ENCODE peak calls at places on chromosomes 11 and 22, in ten cellular contexts. F is left ventricle myocardium inferior, P is tibial nerve, V is BE2C, L is cardiac muscle cell, U is B cell, I is progenitor cell of endocrine pancreas, E is kidney, B is transverse colon, X is stomach. H is an unnamed sample.

GRCh38 chr11:108609681-108610080 is 16.1 kb upstream of the EXPH5 start:
- DNase-seq in F (no peak), P (no peak), V (no peak), L (no peak), U (no peak), I (no peak), E (no peak), B (no peak), X (no peak), H (no peak)

GRCh38 chr11:68369756-68370155 is 57.4 kb downstream of the LRP5 start:
- DNase-seq in F (no peak), P (no peak), V (no peak), L (no peak), U (no peak), I (no peak), E (no peak), B (no peak), X (no peak), H (no peak)

GRCh38 chr11:70494559-70495350 is 96.4 kb downstream of the CTTN start:
- DNase-seq in F (peak), P (no peak), V (peak), L (no peak), U (no peak), I (no peak), E (peak), B (no peak), X (no peak), H (no peak)

GRCh38 chr11:105635466-105635865 is 25.6 kb downstream of the GRIA4 start:
- DNase-seq in F (no peak), P (no peak), V (no peak), L (no peak), U (no peak), I (no peak), E (no peak), B (no peak), X (no peak), H (no peak)

GRCh38 chr22:19767427-19768380 is 7.1 kb downstream of the TBX1 start:
- DNase-seq in F (peak), P (no peak), V (no peak), L (no peak), U (no peak), I (no peak), E (peak), B (no peak), X (no peak), H (no peak)

GRCh38 chr11:117521974-117522373 is 194.3 kb downstream of the CEP164 start:
- DNase-seq in F (no peak), P (no peak), V (no peak), L (no peak), U (no peak), I (no peak), E (no peak), B (no peak), X (no peak), H (no peak)

GRCh38 chr11:120224386-120224785 is 13.6 kb downstream of the OAF start:
- DNase-seq in F (no peak), P (no peak), V (no peak), L (no peak), U (no peak), I (no peak), E (no peak), B (no peak), X (no peak), H (no peak)

GRCh38 chr11:58006940-58007339 is 16.7 kb upstream of the OR9Q1 start:
- DNase-seq in F (no peak), P (no peak), V (no peak), L (no peak), U (no peak), I (no peak), E (no peak), B (no peak), X (no peak), H (peak)

GRCh38 chr11:59141673-59142460 is 789 bp upstream of the FAM111A start:
- DNase-seq in F (no peak), P (no peak), V (no peak), L (no peak), U (no peak), I (no peak), E (no peak), B (no peak), X (no peak), H (no peak)

GRCh38 chr11:47375546-47376085 is 2.7 kb downstream of the SPI1 start:
- DNase-seq in F (no peak), P (no peak), V (no peak), L (no peak), U (no peak), I (no peak), E (peak), B (no peak), X (no peak), H (no peak)

GRCh38 chr11:34466802-34467488 is 28.2 kb downstream of the CAT start:
- DNase-seq in F (no peak), P (no peak), V (no peak), L (no peak), U (no peak), I (no peak), E (no peak), B (no peak), X (no peak), H (no peak)

GRCh38 chr22:20532256-20532993 is 25.0 kb downstream of the MED15 start:
- DNase-seq in F (no peak), P (no peak), V (no peak), L (no peak), U (no peak), I (no peak), E (no peak), B (no peak), X (no peak), H (no peak)

GRCh38 chr22:47062126-47062525 is 299.7 kb downstream of the TBC1D22A start:
- DNase-seq in F (peak), P (no peak), V (no peak), L (no peak), U (no peak), I (no peak), E (no peak), B (peak), X (no peak), H (no peak)

GRCh38 chr11:92453055-92453454 is 228.4 kb downstream of the FAT3 start:
- DNase-seq in F (no peak), P (no peak), V (no peak), L (no peak), U (no peak), I (no peak), E (no peak), B (no peak), X (no peak), H (peak)

GRCh38 chr11:34654491-34655334 is 33.8 kb downstream of the EHF start:
- DNase-seq in F (peak), P (peak), V (no peak), L (no peak), U (no peak), I (no peak), E (no peak), B (no peak), X (peak), H (peak)

GRCh38 chr11:123357353-123357989 is 72.6 kb upstream of the GRAMD1B start:
- DNase-seq in F (no peak), P (no peak), V (no peak), L (no peak), U (no peak), I (no peak), E (no peak), B (no peak), X (no peak), H (no peak)

GRCh38 chr22:23119492-23120414 is 22.0 kb downstream of the RSPH14 start:
- DNase-seq in F (no peak), P (no peak), V (no peak), L (no peak), U (peak), I (no peak), E (no peak), B (no peak), X (no peak), H (no peak)

GRCh38 chr11:77073328-77074001 is 6.7 kb downstream of the CAPN5 start:
- DNase-seq in F (peak), P (peak), V (peak), L (peak), U (peak), I (no peak), E (peak), B (peak), X (peak), H (peak)

GRCh38 chr11:77661670-77662069 is 24.1 kb upstream of the CLNS1A start:
- DNase-seq in F (no peak), P (no peak), V (no peak), L (no peak), U (no peak), I (no peak), E (no peak), B (no peak), X (no peak), H (no peak)

GRCh38 chr22:32794449-32795213 is 6.9 kb upstream of the TIMP3 start:
- DNase-seq in F (no peak), P (no peak), V (no peak), L (no peak), U (no peak), I (no peak), E (no peak), B (no peak), X (no peak), H (no peak)
- TF ChIP-seq CTCF in F (no peak), P (no peak), V (peak), L (peak), U (no peak), I (no peak), E (no peak), B (no peak), X (no peak), H (peak)

GRCh38 chr11:102111011-102111786 is 952 bp downstream of the YAP1 start:
- DNase-seq in F (peak), P (peak), V (peak), L (peak), U (peak), I (peak), E (peak), B (peak), X (peak), H (peak)
- TF ChIP-seq CTCF in F (no peak), P (no peak), V (no peak), L (peak), U (no peak), I (peak), E (no peak), B (peak), X (no peak), H (peak)

DNA sequence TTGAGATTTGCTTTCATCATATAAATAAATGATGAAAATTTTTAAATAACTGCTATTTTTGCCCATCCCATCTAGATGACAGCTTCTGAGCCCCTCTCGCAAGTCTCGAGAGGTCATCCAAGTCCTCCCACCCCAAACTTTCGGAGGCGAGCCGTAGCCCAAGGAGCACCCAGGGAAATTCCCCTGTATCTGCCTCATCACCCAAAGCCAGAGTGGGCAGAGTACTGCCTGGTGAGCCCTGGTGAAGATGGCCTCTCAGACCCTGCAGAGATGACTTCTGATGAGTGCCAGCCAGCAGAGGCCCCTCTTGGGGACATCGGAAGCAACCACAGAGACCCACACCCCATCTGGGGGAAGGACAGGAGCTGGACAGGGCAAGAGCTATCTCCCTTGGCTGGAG is 83.9 kb upstream of the PARVA start:
- DNase-seq in F (no peak), P (no peak), V (no peak), L (no peak), U (no peak), I (no peak), E (peak), B (no peak), X (no peak), H (no peak)
- TF ChIP-seq CTCF in F (no peak), P (no peak), V (no peak), L (no peak), U (no peak), I (no peak), E (no peak), B (no peak), X (no peak), H (no peak)

GRCh38 chr11:87290304-87290922 is 252.7 kb downstream of the TMEM135 start:
- DNase-seq in F (no peak), P (no peak), V (no peak), L (peak), U (peak), I (no peak), E (no peak), B (no peak), X (no peak), H (peak)
- TF ChIP-seq CTCF in F (peak), P (peak), V (peak), L (peak), U (peak), I (peak), E (peak), B (peak), X (no peak), H (peak)

GRCh38 chr11:11163256-11163655 is 189.8 kb downstream of the CSNK2A3 start:
- DNase-seq in F (no peak), P (no peak), V (peak), L (no peak), U (no peak), I (no peak), E (no peak), B (no peak), X (no peak), H (peak)
- TF ChIP-seq CTCF in F (peak), P (peak), V (peak), L (peak), U (no peak), I (peak), E (peak), B (peak), X (no peak), H (peak)

GRCh38 chr11:115912484-115912945 is 408.3 kb upstream of the CADM1 start:
- DNase-seq in F (no peak), P (no peak), V (peak), L (peak), U (no peak), I (no peak), E (no peak), B (no peak), X (no peak), H (no peak)
- TF ChIP-seq CTCF in F (peak), P (no peak), V (peak), L (no peak), U (no peak), I (peak), E (no peak), B (peak), X (no peak), H (no peak)

DNA sequence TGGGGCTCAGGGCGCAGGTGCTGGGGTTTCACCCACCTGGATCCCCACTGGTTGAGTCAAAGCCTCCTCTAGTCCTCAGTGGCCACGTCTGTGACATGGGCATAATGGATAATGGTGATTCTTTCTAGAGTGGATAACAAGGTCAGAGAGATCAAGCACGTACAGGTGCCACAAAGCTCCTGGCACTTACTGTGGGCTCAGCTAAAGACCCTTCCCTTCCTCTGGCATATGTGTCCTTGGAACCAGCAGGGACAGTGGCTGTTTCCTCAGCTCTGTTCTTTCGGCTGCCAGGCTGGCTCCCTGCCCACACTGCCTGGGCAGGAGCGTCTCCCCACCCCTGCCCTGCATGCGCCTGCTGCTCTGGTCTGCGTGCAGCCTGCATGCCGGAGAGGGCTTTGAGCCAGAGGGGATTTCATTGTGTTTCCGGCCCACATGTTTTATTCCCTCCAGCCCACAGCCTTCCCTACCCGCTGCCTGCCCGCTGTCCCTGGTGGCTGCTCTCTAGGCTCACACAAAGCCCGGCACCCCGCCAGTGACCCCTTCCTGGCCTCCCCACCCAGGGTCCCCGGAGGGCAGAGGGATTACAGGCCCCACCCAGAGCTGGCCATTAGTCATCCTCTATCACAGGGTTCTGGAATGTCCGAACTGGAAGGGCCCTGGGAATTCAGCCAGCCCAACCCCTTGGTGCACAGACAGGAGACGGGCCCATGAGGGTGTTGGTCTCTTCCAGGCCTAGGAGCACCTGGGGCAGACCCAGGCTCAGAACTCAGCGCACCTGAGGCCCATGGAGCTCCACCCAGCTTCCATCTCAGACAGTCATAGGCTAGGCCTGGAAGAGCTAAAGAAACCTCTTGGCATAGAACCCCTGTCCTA is 55.3 kb upstream of the GCAT start:
- DNase-seq in F (peak), P (peak), V (peak), L (no peak), U (no peak), I (peak), E (peak), B (peak), X (peak), H (peak)
- TF ChIP-seq CTCF in F (peak), P (no peak), V (peak), L (peak), U (no peak), I (no peak), E (no peak), B (no peak), X (no peak), H (no peak)

GRCh38 chr22:30821381-30821780 is 126.7 kb downstream of the OSBP2 start:
- DNase-seq in F (no peak), P (no peak), V (no peak), L (no peak), U (no peak), I (no peak), E (no peak), B (no peak), X (no peak), H (no peak)

GRCh38 chr22:30824096-30824495 is 129.4 kb downstream of the OSBP2 start:
- DNase-seq in F (no peak), P (no peak), V (no peak), L (no peak), U (no peak), I (no peak), E (no peak), B (no peak), X (no peak), H (no peak)

GRCh38 chr22:30821863-30822215 is 127.2 kb downstream of the OSBP2 start:
- DNase-seq in F (no peak), P (no peak), V (no peak), L (no peak), U (no peak), I (no peak), E (no peak), B (no peak), X (no peak), H (no peak)

GRCh38 chr22:30823015-30823370 is 128.3 kb downstream of the OSBP2 start:
- DNase-seq in F (no peak), P (no peak), V (no peak), L (peak), U (no peak), I (no peak), E (no peak), B (no peak), X (no peak), H (no peak)

GRCh38 chr22:30822216-30823014 is 127.7 kb downstream of the OSBP2 start:
- DNase-seq in F (no peak), P (no peak), V (peak), L (peak), U (no peak), I (no peak), E (no peak), B (no peak), X (no peak), H (no peak)
- TF ChIP-seq CTCF in F (peak), P (no peak), V (no peak), L (no peak), U (no peak), I (no peak), E (no peak), B (no peak), X (no peak), H (no peak)

GRCh38 chr11:73227571-73228211 is 9.6 kb downstream of the P2RY2 start:
- DNase-seq in F (no peak), P (no peak), V (no peak), L (no peak), U (no peak), I (peak), E (peak), B (peak), X (peak), H (no peak)
- TF ChIP-seq CTCF in F (no peak), P (no peak), V (no peak), L (no peak), U (no peak), I (peak), E (no peak), B (peak), X (no peak), H (no peak)

DNA sequence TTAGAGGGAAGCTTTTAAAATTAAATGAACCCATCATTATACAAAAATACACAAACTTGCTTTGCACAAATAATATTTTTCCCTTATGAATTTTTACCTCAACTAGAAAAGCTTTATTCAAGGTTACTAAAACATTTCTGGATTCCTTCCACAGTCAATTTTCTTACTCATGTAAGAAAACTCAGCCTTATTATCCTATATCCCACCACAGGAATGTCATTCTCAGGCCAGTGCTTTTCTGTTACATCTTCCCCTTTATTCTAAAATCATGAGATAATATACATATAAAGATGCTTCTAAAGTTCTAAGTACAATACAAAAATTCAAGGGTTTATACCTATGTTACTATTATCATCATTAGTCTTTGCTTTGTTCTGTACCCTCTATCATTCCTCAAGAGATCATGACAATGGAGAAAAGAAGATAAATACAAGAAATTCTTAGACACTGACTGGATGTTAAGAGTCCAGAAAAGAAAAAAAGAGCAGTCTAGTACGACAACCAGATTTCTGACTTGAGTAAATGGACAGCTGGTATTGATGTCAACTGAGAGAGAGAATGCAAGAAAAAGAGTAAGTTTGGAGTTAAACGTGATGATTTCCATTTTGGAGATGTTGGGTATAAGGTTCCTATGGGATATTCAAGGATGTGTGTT is 60.3 kb downstream of the MTMR2 start:
- DNase-seq in F (no peak), P (no peak), V (no peak), L (no peak), U (no peak), I (no peak), E (no peak), B (no peak), X (no peak), H (no peak)
- TF ChIP-seq CTCF in F (no peak), P (no peak), V (no peak), L (no peak), U (no peak), I (no peak), E (no peak), B (no peak), X (no peak), H (no peak)